ENCODE peak calls at places on chromosomes 11 and 22, in four cellular contexts. U is sciatic nerve, Z is activated gamma-delta T cell treated with Interleukin-2 at 50 U/mL for 16 hours, I is AG10803. O is an unnamed sample.
A peak's percentile ranks its signal among the peaks of the same experiment; 100 is the strongest.

GRCh38 chr11:106471273-106471672 is 393.8 kb downstream of the AASDHPPT start:
- DNase-seq in U (no peak), Z (no peak), I (no peak), O (no peak)

GRCh38 chr11:73838443-73839122 is 38.1 kb downstream of the COA4 start:
- DNase-seq in U (no peak), Z (no peak), I (peak; percentile 30), O (no peak)

GRCh38 chr11:57527056-57527631 is 3.4 kb downstream of the TIMM10 start:
- DNase-seq in U (peak; percentile 88), Z (peak; percentile 77), I (peak; percentile 57), O (peak; percentile 87)

GRCh38 chr11:124079631-124080318 is 35.5 kb upstream of the VWA5A start:
- DNase-seq in U (no peak), Z (no peak), I (no peak), O (no peak)

GRCh38 chr22:23180893-23181762 is 819 bp downstream of the BCR start:
- DNase-seq in U (no peak), Z (peak; percentile 26), I (no peak), O (peak; percentile 88)

GRCh38 chr22:47307812-47308211 is 545.4 kb downstream of the TBC1D22A start:
- DNase-seq in U (no peak), Z (no peak), I (peak; percentile 56), O (no peak)

GRCh38 chr11:126817096-126817495 is 183.5 kb downstream of the KIRREL3 start:
- DNase-seq in U (no peak), Z (no peak), I (peak; percentile 35), O (no peak)

GRCh38 chr11:106032861-106033260 is 10.8 kb upstream of the MSANTD4 start:
- DNase-seq in U (no peak), Z (no peak), I (no peak), O (no peak)

GRCh38 chr11:48087974-48088681 is 107.8 kb downstream of the PTPRJ start:
- DNase-seq in U (no peak), Z (no peak), I (no peak), O (no peak)

GRCh38 chr11:45045692-45046471 is 95.2 kb upstream of the TP53I11 start:
- DNase-seq in U (peak; percentile 74), Z (peak; percentile 30), I (peak; percentile 72), O (peak; percentile 86)

GRCh38 chr11:94526645-94527438 is 14.6 kb downstream of the C11orf97 start:
- DNase-seq in U (no peak), Z (no peak), I (no peak), O (no peak)

GRCh38 chr22:29650370-29650769 is 46.9 kb downstream of the NF2 start:
- DNase-seq in U (no peak), Z (no peak), I (no peak), O (no peak)

GRCh38 chr11:89660234-89660633 is 49.9 kb upstream of the TRIM77 start:
- DNase-seq in U (no peak), Z (no peak), I (no peak), O (no peak)

GRCh38 chr11:126305699-126306098 is 1.8 kb downstream of the DCPS start:
- DNase-seq in U (no peak), Z (no peak), I (no peak), O (no peak)

GRCh38 chr22:29480512-29481264 is 670 bp downstream of the NEFH start:
- DNase-seq in U (no peak), Z (no peak), I (peak; percentile 35), O (no peak)

GRCh38 chr22:46125311-46125710 is 25.0 kb upstream of the PPARA start:
- DNase-seq in U (no peak), Z (no peak), I (no peak), O (no peak)

GRCh38 chr22:47504962-47505361 is 742.5 kb downstream of the TBC1D22A start:
- DNase-seq in U (no peak), Z (no peak), I (no peak), O (no peak)

O was measured in spleen.